ENCODE peak calls at places on chromosomes 12 and 14, in six cellular contexts. One of them, this sample, is unnamed.

GRCh38 chr12:52515927-52516831 is 4.0 kb downstream of the KRT5 start:
- DNase-seq in fibroblast of mammary gland: peak
- DNase-seq in GM12865: no peak
- DNase-seq in kidney epithelial cell: no peak
- DNase-seq in IMR-90: no peak
- DNase-seq in thyroid gland: no peak
- DNase-seq in this sample: no peak

GRCh38 chr12:131971226-131971625 is 21.5 kb downstream of the EP400 start:
- DNase-seq in fibroblast of mammary gland: no peak
- DNase-seq in GM12865: no peak
- DNase-seq in kidney epithelial cell: no peak
- DNase-seq in IMR-90: no peak
- DNase-seq in thyroid gland: peak
- DNase-seq in this sample: no peak

GRCh38 chr12:100851637-100852036 is 57.1 kb downstream of the ANO4 start:
- DNase-seq in fibroblast of mammary gland: no peak
- DNase-seq in GM12865: no peak
- DNase-seq in kidney epithelial cell: no peak
- DNase-seq in IMR-90: no peak
- DNase-seq in thyroid gland: no peak
- DNase-seq in this sample: no peak

GRCh38 chr14:75497191-75497590 is 25.1 kb upstream of the BATF start:
- DNase-seq in fibroblast of mammary gland: no peak
- DNase-seq in GM12865: peak
- DNase-seq in kidney epithelial cell: no peak
- DNase-seq in IMR-90: no peak
- DNase-seq in thyroid gland: no peak
- DNase-seq in this sample: no peak

GRCh38 chr12:116697305-116698130 is 40.4 kb downstream of the SPRING1 start:
- DNase-seq in fibroblast of mammary gland: peak
- DNase-seq in GM12865: peak
- DNase-seq in kidney epithelial cell: no peak
- DNase-seq in IMR-90: no peak
- DNase-seq in thyroid gland: peak
- DNase-seq in this sample: no peak

GRCh38 chr14:59900536-59900935 is 19.4 kb upstream of the LRRC9 start:
- DNase-seq in fibroblast of mammary gland: no peak
- DNase-seq in GM12865: no peak
- DNase-seq in kidney epithelial cell: no peak
- DNase-seq in IMR-90: no peak
- DNase-seq in thyroid gland: no peak
- DNase-seq in this sample: no peak

GRCh38 chr12:1660304-1661187 is 30.3 kb upstream of the ADIPOR2 start:
- DNase-seq in fibroblast of mammary gland: peak
- DNase-seq in GM12865: peak
- DNase-seq in kidney epithelial cell: no peak
- DNase-seq in IMR-90: no peak
- DNase-seq in thyroid gland: peak
- DNase-seq in this sample: no peak

GRCh38 chr14:38850664-38851063 is 252.4 kb downstream of the SEC23A start:
- DNase-seq in fibroblast of mammary gland: no peak
- DNase-seq in GM12865: no peak
- DNase-seq in kidney epithelial cell: no peak
- DNase-seq in IMR-90: no peak
- DNase-seq in thyroid gland: no peak
- DNase-seq in this sample: no peak

GRCh38 chr12:111182391-111182790 is 186.5 kb downstream of the PHETA1 start:
- DNase-seq in fibroblast of mammary gland: no peak
- DNase-seq in GM12865: no peak
- DNase-seq in kidney epithelial cell: no peak
- DNase-seq in IMR-90: no peak
- DNase-seq in thyroid gland: no peak
- DNase-seq in this sample: no peak

GRCh38 chr14:105830171-105830570 is 303.8 kb downstream of the TMEM121 start:
- DNase-seq in fibroblast of mammary gland: no peak
- DNase-seq in GM12865: no peak
- DNase-seq in kidney epithelial cell: no peak
- DNase-seq in IMR-90: no peak
- DNase-seq in thyroid gland: no peak
- DNase-seq in this sample: no peak

GRCh38 chr14:95464103-95464502 is 52.3 kb downstream of the SYNE3 start:
- DNase-seq in fibroblast of mammary gland: no peak
- DNase-seq in GM12865: no peak
- DNase-seq in kidney epithelial cell: no peak
- DNase-seq in IMR-90: no peak
- DNase-seq in thyroid gland: no peak
- DNase-seq in this sample: no peak

GRCh38 chr14:31118892-31119291 is 88.7 kb downstream of the HECTD1 start:
- DNase-seq in fibroblast of mammary gland: peak
- DNase-seq in GM12865: no peak
- DNase-seq in kidney epithelial cell: no peak
- DNase-seq in IMR-90: no peak
- DNase-seq in thyroid gland: no peak
- DNase-seq in this sample: no peak

GRCh38 chr14:66649515-66649914 is 141.6 kb downstream of the GPHN start:
- DNase-seq in fibroblast of mammary gland: no peak
- DNase-seq in GM12865: peak
- DNase-seq in kidney epithelial cell: no peak
- DNase-seq in IMR-90: no peak
- DNase-seq in thyroid gland: no peak
- DNase-seq in this sample: no peak

GRCh38 chr14:50756300-50756699 is 74.7 kb downstream of the NIN start:
- DNase-seq in fibroblast of mammary gland: no peak
- DNase-seq in GM12865: no peak
- DNase-seq in kidney epithelial cell: no peak
- DNase-seq in IMR-90: no peak
- DNase-seq in thyroid gland: no peak
- DNase-seq in this sample: no peak

GRCh38 chr12:99552022-99552421 is 95.5 kb upstream of the GARIN6 start:
- DNase-seq in fibroblast of mammary gland: no peak
- DNase-seq in GM12865: no peak
- DNase-seq in kidney epithelial cell: no peak
- DNase-seq in IMR-90: no peak
- DNase-seq in thyroid gland: no peak
- DNase-seq in this sample: no peak

GRCh38 chr12:77571127-77571526 is 259.6 kb upstream of the NAV3 start:
- DNase-seq in fibroblast of mammary gland: no peak
- DNase-seq in GM12865: no peak
- DNase-seq in kidney epithelial cell: no peak
- DNase-seq in IMR-90: peak
- DNase-seq in thyroid gland: no peak
- DNase-seq in this sample: no peak

GRCh38 chr12:132170637-132171292 is 26.5 kb downstream of the NOC4L start:
- DNase-seq in fibroblast of mammary gland: no peak
- DNase-seq in GM12865: no peak
- DNase-seq in kidney epithelial cell: no peak
- DNase-seq in IMR-90: no peak
- DNase-seq in thyroid gland: no peak
- DNase-seq in this sample: no peak

GRCh38 chr14:34496679-34497513 is 34.9 kb upstream of the SPTSSA start:
- DNase-seq in fibroblast of mammary gland: peak
- DNase-seq in GM12865: no peak
- DNase-seq in kidney epithelial cell: peak
- DNase-seq in IMR-90: peak
- DNase-seq in thyroid gland: peak
- DNase-seq in this sample: peak

GRCh38 chr14:34496007-34496678 is 34.1 kb upstream of the SPTSSA start:
- DNase-seq in fibroblast of mammary gland: no peak
- DNase-seq in GM12865: no peak
- DNase-seq in kidney epithelial cell: no peak
- DNase-seq in IMR-90: no peak
- DNase-seq in thyroid gland: no peak
- DNase-seq in this sample: no peak

GRCh38 chr14:34501004-34501580 is 38.4 kb downstream of the EAPP start:
- DNase-seq in fibroblast of mammary gland: no peak
- DNase-seq in GM12865: no peak
- DNase-seq in kidney epithelial cell: no peak
- DNase-seq in IMR-90: no peak
- DNase-seq in thyroid gland: no peak
- DNase-seq in this sample: no peak

GRCh38 chr14:34501997-34502396 is 37.5 kb downstream of the EAPP start:
- DNase-seq in fibroblast of mammary gland: peak
- DNase-seq in GM12865: no peak
- DNase-seq in kidney epithelial cell: no peak
- DNase-seq in IMR-90: peak
- DNase-seq in thyroid gland: no peak
- DNase-seq in this sample: no peak

DNA sequence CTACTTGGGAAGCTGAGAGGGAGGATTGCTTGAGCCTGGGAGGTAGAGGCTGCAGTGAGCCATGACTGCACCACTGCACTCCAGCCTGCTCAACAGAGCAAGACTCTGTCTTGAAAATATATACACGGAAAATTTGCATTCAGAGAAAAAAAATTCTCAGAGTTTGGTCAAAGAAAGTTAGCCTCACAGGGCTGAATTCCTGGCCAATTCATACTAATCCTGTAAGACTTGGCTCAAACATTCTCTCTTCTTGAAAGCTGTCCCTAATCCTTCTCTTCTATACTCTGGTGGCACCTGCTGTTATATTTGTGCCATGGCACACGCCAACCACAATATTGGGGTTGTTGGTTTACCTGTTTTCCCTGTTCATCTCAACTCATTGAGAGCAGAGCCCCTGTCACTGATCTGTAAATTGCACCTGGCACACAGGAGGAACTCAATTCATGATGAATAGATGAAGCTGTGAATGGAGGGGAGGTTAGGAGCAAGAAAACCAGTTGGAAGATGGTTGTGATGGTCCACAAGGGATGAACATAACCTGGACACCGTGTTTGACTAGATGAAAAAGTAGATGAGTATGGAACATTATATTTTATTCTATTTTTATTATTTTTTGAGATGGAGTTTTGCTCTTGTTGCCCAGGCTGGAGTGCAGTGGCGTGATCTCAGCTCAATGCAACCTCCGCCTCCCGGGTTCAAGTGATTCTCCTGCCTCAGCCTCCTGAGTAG is 36.8 kb upstream of the SPTSSA start:
- DNase-seq in fibroblast of mammary gland: peak
- DNase-seq in GM12865: peak
- DNase-seq in kidney epithelial cell: no peak
- DNase-seq in IMR-90: peak
- DNase-seq in thyroid gland: no peak
- DNase-seq in this sample: peak
- TF ChIP-seq CTCF in fibroblast of mammary gland: peak
- TF ChIP-seq CTCF in GM12865: peak
- TF ChIP-seq CTCF in kidney epithelial cell: peak
- TF ChIP-seq CTCF in IMR-90: peak
- TF ChIP-seq CTCF in thyroid gland: peak
- TF ChIP-seq CTCF in this sample: peak

GRCh38 chr14:85595981-85596380 is 66.0 kb downstream of the FLRT2 start:
- DNase-seq in fibroblast of mammary gland: no peak
- DNase-seq in GM12865: no peak
- DNase-seq in kidney epithelial cell: no peak
- DNase-seq in IMR-90: no peak
- DNase-seq in thyroid gland: peak
- DNase-seq in this sample: no peak

GRCh38 chr14:85597701-85598100 is 67.8 kb downstream of the FLRT2 start:
- DNase-seq in fibroblast of mammary gland: peak
- DNase-seq in GM12865: no peak
- DNase-seq in kidney epithelial cell: no peak
- DNase-seq in IMR-90: no peak
- DNase-seq in thyroid gland: no peak
- DNase-seq in this sample: no peak

GRCh38 chr14:85596562-85596961 is 66.6 kb downstream of the FLRT2 start:
- DNase-seq in fibroblast of mammary gland: no peak
- DNase-seq in GM12865: no peak
- DNase-seq in kidney epithelial cell: no peak
- DNase-seq in IMR-90: no peak
- DNase-seq in thyroid gland: peak
- DNase-seq in this sample: no peak

GRCh38 chr14:85590784-85591183 is 60.8 kb downstream of the FLRT2 start:
- DNase-seq in fibroblast of mammary gland: peak
- DNase-seq in GM12865: no peak
- DNase-seq in kidney epithelial cell: no peak
- DNase-seq in IMR-90: peak
- DNase-seq in thyroid gland: no peak
- DNase-seq in this sample: peak

GRCh38 chr14:85594217-85594616 is 64.3 kb downstream of the FLRT2 start:
- DNase-seq in fibroblast of mammary gland: no peak
- DNase-seq in GM12865: no peak
- DNase-seq in kidney epithelial cell: no peak
- DNase-seq in IMR-90: no peak
- DNase-seq in thyroid gland: no peak
- DNase-seq in this sample: no peak
- TF ChIP-seq CTCF in fibroblast of mammary gland: no peak
- TF ChIP-seq CTCF in GM12865: no peak
- TF ChIP-seq CTCF in kidney epithelial cell: no peak
- TF ChIP-seq CTCF in IMR-90: no peak
- TF ChIP-seq CTCF in thyroid gland: no peak
- TF ChIP-seq CTCF in this sample: no peak

DNA sequence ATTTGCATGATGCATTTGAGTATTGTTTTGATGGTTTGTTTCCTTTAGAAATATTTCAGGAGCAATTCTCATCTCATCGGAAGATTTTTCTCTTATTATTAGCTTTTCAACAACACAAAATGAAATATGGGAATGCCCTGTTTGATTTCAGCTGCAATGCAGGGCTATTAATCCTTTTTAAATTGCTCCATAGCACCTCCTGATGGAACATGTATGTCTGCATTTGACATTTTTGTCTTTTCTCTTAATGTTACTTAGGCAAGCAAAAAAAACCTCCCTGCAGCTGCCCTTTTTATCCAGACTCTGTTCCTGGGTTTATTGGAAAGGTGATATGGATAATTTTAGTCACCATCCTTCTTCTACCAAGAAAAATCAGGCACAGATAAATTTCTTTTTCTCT is 895.8 kb downstream of the RPS29 start:
- DNase-seq in fibroblast of mammary gland: no peak
- DNase-seq in GM12865: no peak
- DNase-seq in kidney epithelial cell: no peak
- DNase-seq in IMR-90: peak
- DNase-seq in thyroid gland: no peak
- DNase-seq in this sample: no peak
- TF ChIP-seq CTCF in fibroblast of mammary gland: no peak
- TF ChIP-seq CTCF in GM12865: no peak
- TF ChIP-seq CTCF in kidney epithelial cell: peak
- TF ChIP-seq CTCF in IMR-90: no peak
- TF ChIP-seq CTCF in thyroid gland: peak
- TF ChIP-seq CTCF in this sample: peak

DNA sequence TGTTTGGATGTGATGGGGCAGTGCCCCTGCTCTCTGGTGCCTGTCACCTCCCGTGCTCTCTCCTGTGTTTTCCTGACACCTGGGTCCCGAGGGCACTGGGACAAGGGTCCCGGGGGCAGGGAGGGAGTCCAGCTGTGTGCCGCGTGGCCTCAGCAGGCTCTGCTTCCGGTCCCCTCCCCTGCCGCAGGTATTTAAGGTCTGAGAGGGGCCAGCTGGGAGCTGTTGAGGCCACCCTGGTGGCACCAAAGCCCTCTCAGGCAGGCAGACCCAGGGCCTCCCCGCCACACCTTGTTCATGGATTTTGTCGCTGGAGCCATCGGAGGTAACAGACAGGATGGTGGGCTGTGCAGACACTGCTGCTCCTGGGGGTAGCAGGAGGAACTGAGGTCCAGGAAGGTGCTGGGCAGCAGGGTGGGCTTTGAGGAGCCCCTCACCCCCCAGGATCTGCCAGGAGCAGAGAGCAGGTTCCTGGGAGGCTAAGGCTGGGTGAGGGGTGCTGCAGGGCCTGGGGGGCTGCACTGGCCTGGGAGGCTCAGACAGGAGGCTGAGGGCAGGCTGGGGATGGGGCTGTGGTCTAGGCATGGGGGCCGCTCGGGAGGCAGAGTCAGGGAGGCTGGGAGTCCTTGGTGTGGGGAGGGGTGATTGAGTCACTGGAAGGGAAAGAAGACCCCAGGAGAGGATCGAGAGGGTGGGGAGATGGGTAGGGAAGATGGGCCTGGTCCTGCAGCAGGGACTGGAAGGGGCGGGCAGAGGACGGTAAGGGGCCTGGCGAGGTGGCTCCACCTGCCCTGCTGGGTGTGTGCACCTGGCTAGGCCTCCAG is at the start of gene SLC25A47:
- DNase-seq in fibroblast of mammary gland: no peak
- DNase-seq in GM12865: no peak
- DNase-seq in kidney epithelial cell: no peak
- DNase-seq in IMR-90: no peak
- DNase-seq in thyroid gland: no peak
- DNase-seq in this sample: no peak
- TF ChIP-seq CTCF in fibroblast of mammary gland: no peak
- TF ChIP-seq CTCF in GM12865: no peak
- TF ChIP-seq CTCF in kidney epithelial cell: no peak
- TF ChIP-seq CTCF in IMR-90: no peak
- TF ChIP-seq CTCF in thyroid gland: no peak
- TF ChIP-seq CTCF in this sample: no peak

This sample was measured in HFFc6.